ENCODE peak calls at places on chromosome 12, in four cellular contexts. B is stimulated activated naive CD4-positive, alpha-beta T cell; T is lower leg skin; V is EL. R is an unnamed sample.

GRCh38 chr12:3533703-3534386 is 42.8 kb downstream of the PRMT8 start:
- DNase-seq in B (no peak), T (no peak), V (peak), R (no peak)

GRCh38 chr12:49553512-49554088 is 14.3 kb downstream of the MCRS1 start:
- DNase-seq in B (no peak), T (no peak), V (no peak), R (peak)

GRCh38 chr12:96487214-96487613 is 2.2 kb upstream of the CFAP54 start:
- DNase-seq in B (no peak), T (no peak), V (peak), R (no peak)

GRCh38 chr12:92216092-92216491 is 70.4 kb upstream of the BTG1 start:
- DNase-seq in B (no peak), T (no peak), V (no peak), R (no peak)

GRCh38 chr12:9647825-9648700 is 21.4 kb upstream of the CLEC2D start:
- DNase-seq in B (peak), T (peak), V (peak), R (peak)

GRCh38 chr12:109890620-109891019 is 9.5 kb upstream of the TCHP start:
- DNase-seq in B (no peak), T (no peak), V (no peak), R (no peak)

GRCh38 chr12:20657496-20657895 is 37.6 kb upstream of the SLCO1C1 start:
- DNase-seq in B (no peak), T (no peak), V (no peak), R (no peak)

GRCh38 chr12:51832708-51833107 is 15.8 kb downstream of the FIGNL2 start:
- DNase-seq in B (no peak), T (no peak), V (no peak), R (peak)

GRCh38 chr12:123478762-123479161 is 20.8 kb downstream of the SNRNP35 start:
- DNase-seq in B (no peak), T (no peak), V (peak), R (no peak)

GRCh38 chr12:97602315-97602714 is 139.7 kb downstream of the RMST start:
- DNase-seq in B (no peak), T (no peak), V (no peak), R (no peak)

GRCh38 chr12:22437031-22437806 is 102.7 kb upstream of the ST8SIA1 start:
- DNase-seq in B (no peak), T (no peak), V (no peak), R (no peak)

GRCh38 chr12:121580959-121581680 is at the start of gene KDM2B:
- DNase-seq in B (peak), T (peak), V (peak), R (peak)

GRCh38 chr12:27500546-27500945 is 23.5 kb upstream of the PPFIBP1 start:
- DNase-seq in B (no peak), T (no peak), V (no peak), R (no peak)